ENCODE peak calls at places on chromosomes 2 and 18, in eight cellular contexts. V is right cardiac atrium, R is GM23338, S is uterus, I is HFF-Myc, C is naive B cell, L is HT1080, F is T-cell. W is an unnamed sample.

GRCh38 chr2:47078541-47079482 is 76.3 kb downstream of the STPG4 start:
- DNase-seq in V (no peak), L (no peak), C (no peak), F (no peak), S (no peak), I (no peak), R (no peak), W (no peak)

GRCh38 chr2:120867290-120868231 is 131.9 kb downstream of the GLI2 start:
- DNase-seq in L (peak; percentile 87), R (peak; percentile 65), I (no peak), C (no peak), S (peak; percentile 85), F (no peak), V (peak; percentile 92), W (peak; percentile 76)

GRCh38 chr2:38374978-38375377 is 2.1 kb downstream of the ATL2 start:
- DNase-seq in V (no peak), R (no peak), F (no peak), C (no peak), S (no peak), I (no peak), L (no peak), W (no peak)

GRCh38 chr18:11125372-11126315 is 23.7 kb downstream of the PIEZO2 start:
- DNase-seq in F (no peak), I (no peak), S (no peak), L (no peak), R (peak; percentile 7), V (no peak), C (no peak), W (no peak)

GRCh38 chr2:96251721-96252292 is 14.0 kb downstream of the TMEM127 start:
- DNase-seq in C (no peak), S (peak; percentile 41), F (no peak), I (peak; percentile 75), V (peak; percentile 82), L (peak; percentile 80), R (peak; percentile 28), W (peak; percentile 65)

GRCh38 chr18:77439888-77440287 is 190.2 kb downstream of the GALR1 start:
- DNase-seq in V (no peak), S (no peak), F (no peak), R (no peak), I (no peak), C (no peak), L (no peak), W (no peak)

GRCh38 chr18:8776013-8776515 is 70.7 kb downstream of the MTCL1 start:
- DNase-seq in R (no peak), F (no peak), S (no peak), V (no peak), C (no peak), L (no peak), I (no peak), W (no peak)

GRCh38 chr2:233476651-233477547 is 89.7 kb downstream of the USP40 start:
- DNase-seq in R (no peak), S (no peak), V (no peak), F (no peak), I (no peak), C (no peak), L (no peak), W (peak; percentile 36)

GRCh38 chr2:17543848-17544645 is 3.6 kb downstream of the VSNL1 start:
- DNase-seq in C (no peak), V (no peak), L (peak; percentile 66), S (no peak), F (no peak), I (no peak), R (peak; percentile 91), W (no peak)

GRCh38 chr2:16623046-16623445 is 42.6 kb downstream of the CYRIA start:
- DNase-seq in I (no peak), L (peak; percentile 91), C (no peak), R (no peak), S (no peak), V (no peak), F (no peak), W (no peak)

GRCh38 chr2:229392214-229392613 is 121.1 kb upstream of the PID1 start:
- DNase-seq in L (no peak), F (no peak), V (no peak), C (no peak), S (no peak), R (no peak), I (no peak), W (no peak)

GRCh38 chr2:109299466-109299865 is 170.5 kb downstream of the SH3RF3 start:
- DNase-seq in V (no peak), C (no peak), I (no peak), L (no peak), R (no peak), S (no peak), F (no peak), W (no peak)

GRCh38 chr2:218857371-218858137 is 2.1 kb upstream of the WNT6 start:
- DNase-seq in R (no peak), C (no peak), F (no peak), S (no peak), V (no peak), L (no peak), I (no peak), W (no peak)

GRCh38 chr2:28948160-28948559 is 32.9 kb upstream of the TOGARAM2 start:
- DNase-seq in S (no peak), L (no peak), I (no peak), V (no peak), R (no peak), C (no peak), F (no peak), W (no peak)

GRCh38 chr2:215828528-215829184 is 184.7 kb downstream of the MREG start:
- DNase-seq in S (peak; percentile 33), C (peak; percentile 27), R (peak; percentile 89), V (no peak), F (no peak), I (peak; percentile 37), L (peak; percentile 58), W (peak; percentile 70)

GRCh38 chr18:34809697-34810096 is 99.6 kb downstream of the DTNA start:
- DNase-seq in C (no peak), I (peak; percentile 21), R (peak; percentile 88), S (peak; percentile 68), L (peak; percentile 34), V (peak; percentile 75), F (no peak), W (no peak)

GRCh38 chr18:74832999-74833398 is 235.3 kb downstream of the ZNF407 start:
- DNase-seq in C (no peak), I (no peak), R (no peak), V (no peak), S (no peak), F (no peak), L (no peak), W (no peak)

GRCh38 chr2:36356990-36357505 is 1.5 kb downstream of the CRIM1 start:
- DNase-seq in L (peak; percentile 53), S (peak; percentile 30), V (peak; percentile 69), F (no peak), C (no peak), R (no peak), I (no peak), W (no peak)

GRCh38 chr2:109448946-109449788 is 164.6 kb downstream of the SEPTIN10 start:
- DNase-seq in S (peak; percentile 14), I (no peak), R (no peak), L (peak; percentile 33), C (no peak), V (peak; percentile 74), F (no peak), W (peak; percentile 66)